ENCODE peak calls at places on chromosomes 16 and 17, in ten cellular contexts. I is renal cortical epithelial cell; P is trophoblast cell; E is NCI-H1417 treated with DMSO at 0.1 percent for 48 hours; F is ovary; Q is stimulated activated naive CD8-positive, alpha-beta T cell treated with anti-CD3 and anti-CD28 coated beads, Interleukin-15, amount 100 ng/mL, for 72 hours; N is activated CD4-positive, alpha-beta T cell treated with anti-CD3 and anti-CD28 coated beads for 1 hour; O is naive thymus-derived CD8-positive, alpha-beta T cell; D is fibroblast of pulmonary artery; T is NAMALWA. Y is an unnamed sample.

GRCh38 chr17:1592751-1593629 is 30.4 kb upstream of the PITPNA start:
- DNase-seq in I (no peak), P (no peak), E (no peak), F (no peak), Q (no peak), N (no peak), O (peak; percentile 49), D (no peak), T (peak; percentile 82), Y (no peak)

GRCh38 chr17:72151565-72152391 is 31.0 kb downstream of the SOX9 start:
- DNase-seq in I (peak; percentile 92), P (no peak), E (no peak), F (no peak), Q (no peak), N (no peak), O (no peak), D (peak; percentile 76), T (no peak), Y (peak; percentile 64)

GRCh38 chr16:46972429-46972970 is 974 bp downstream of the DNAJA2 start:
- DNase-seq in I (peak; percentile 36), P (peak; percentile 82), E (no peak), F (no peak), Q (peak; percentile 15), N (no peak), O (no peak), D (no peak), T (peak; percentile 64), Y (no peak)

GRCh38 chr17:57557363-57557762 is 187.7 kb downstream of the CCDC182 start:
- DNase-seq in I (no peak), P (no peak), E (no peak), F (no peak), Q (no peak), N (no peak), O (no peak), D (no peak), T (peak; percentile 27), Y (no peak)

GRCh38 chr17:81254955-81255717 is 16.0 kb downstream of the NDUFAF8 start:
- DNase-seq in I (peak; percentile 76), P (peak; percentile 33), E (peak; percentile 92), F (peak; percentile 92), Q (no peak), N (no peak), O (no peak), D (peak; percentile 79), T (no peak), Y (peak; percentile 81)

GRCh38 chr17:41894791-41895331 is 23.9 kb downstream of the ACLY start:
- DNase-seq in I (peak; percentile 92), P (peak; percentile 98), E (no peak), F (peak; percentile 43), Q (no peak), N (no peak), O (no peak), D (peak; percentile 66), T (no peak), Y (no peak)

GRCh38 chr17:78558181-78558850 is 18.9 kb downstream of the DNAH17 start:
- DNase-seq in I (no peak), P (peak; percentile 59), E (no peak), F (no peak), Q (peak; percentile 15), N (no peak), O (no peak), D (peak; percentile 28), T (peak; percentile 47), Y (no peak)

GRCh38 chr16:12271006-12271405 is 294.5 kb downstream of the SNX29 start:
- DNase-seq in I (peak; percentile 30), P (peak; percentile 62), E (no peak), F (no peak), Q (no peak), N (no peak), O (no peak), D (no peak), T (no peak), Y (no peak)

GRCh38 chr17:29116652-29117439 is 63.4 kb downstream of the MYO18A start:
- DNase-seq in I (peak; percentile 28), P (peak; percentile 82), E (no peak), F (peak; percentile 73), Q (peak; percentile 72), N (peak; percentile 67), O (peak; percentile 73), D (peak; percentile 72), T (peak; percentile 79), Y (peak; percentile 88)

GRCh38 chr17:52041123-52041617 is 117.3 kb downstream of the CA10 start:
- DNase-seq in I (no peak), P (no peak), E (peak; percentile 0), F (no peak), Q (no peak), N (no peak), O (no peak), D (no peak), T (no peak), Y (no peak)

GRCh38 chr16:14606102-14606501 is 24.0 kb downstream of the PARN start:
- DNase-seq in I (no peak), P (no peak), E (no peak), F (no peak), Q (no peak), N (no peak), O (no peak), D (no peak), T (peak; percentile 40), Y (no peak)

GRCh38 chr16:50265716-50266336 is 525 bp upstream of the ADCY7 start:
- DNase-seq in I (no peak), P (no peak), E (no peak), F (peak; percentile 31), Q (no peak), N (no peak), O (no peak), D (no peak), T (no peak), Y (peak; percentile 48)

GRCh38 chr16:85751665-85752501 is 987 bp upstream of the C16orf74 start:
- DNase-seq in I (no peak), P (no peak), E (no peak), F (no peak), Q (no peak), N (no peak), O (no peak), D (peak; percentile 37), T (peak; percentile 90), Y (no peak)

GRCh38 chr16:69889295-69889964 is 61.7 kb upstream of the CLEC18A start:
- DNase-seq in I (no peak), P (no peak), E (no peak), F (no peak), Q (no peak), N (no peak), O (no peak), D (no peak), T (no peak), Y (no peak)

GRCh38 chr16:51151435-51151950 is 423 bp upstream of the SALL1 start:
- DNase-seq in I (peak; percentile 73), P (no peak), E (no peak), F (peak; percentile 89), Q (no peak), N (no peak), O (no peak), D (peak; percentile 79), T (no peak), Y (no peak)

GRCh38 chr16:24044467-24044866 is 208.7 kb downstream of the PRKCB start:
- DNase-seq in I (no peak), P (no peak), E (no peak), F (no peak), Q (no peak), N (no peak), O (no peak), D (no peak), T (no peak), Y (no peak)

GRCh38 chr16:24976971-24977672 is 38.0 kb downstream of the ARHGAP17 start:
- DNase-seq in I (no peak), P (peak; percentile 94), E (no peak), F (no peak), Q (no peak), N (no peak), O (no peak), D (no peak), T (no peak), Y (no peak)

GRCh38 chr16:67562526-67562917 is at the start of gene CTCF:
- DNase-seq in I (peak; percentile 47), P (peak; percentile 77), E (peak; percentile 53), F (peak; percentile 90), Q (no peak), N (peak; percentile 78), O (peak; percentile 84), D (peak; percentile 83), T (peak; percentile 84), Y (peak; percentile 88)

GRCh38 chr16:81480856-81481821 is 36.5 kb downstream of the CMIP start:
- DNase-seq in I (peak; percentile 33), P (peak; percentile 44), E (no peak), F (no peak), Q (no peak), N (no peak), O (peak; percentile 49), D (peak; percentile 27), T (peak; percentile 91), Y (no peak)

GRCh38 chr17:66347661-66348604 is 45.5 kb downstream of the PRKCA start:
- DNase-seq in I (peak; percentile 27), P (no peak), E (no peak), F (no peak), Q (no peak), N (no peak), O (no peak), D (peak; percentile 38), T (no peak), Y (no peak)

GRCh38 chr17:32723310-32723955 is 153.5 kb downstream of the MYO1D start:
- DNase-seq in I (no peak), P (peak; percentile 33), E (no peak), F (no peak), Q (no peak), N (no peak), O (no peak), D (no peak), T (no peak), Y (no peak)

GRCh38 chr16:11315499-11315898 is 29.8 kb upstream of the RMI2 start:
- DNase-seq in I (peak; percentile 94), P (peak; percentile 73), E (no peak), F (peak; percentile 64), Q (no peak), N (no peak), O (no peak), D (peak; percentile 70), T (no peak), Y (no peak)

Y was measured in sciatic nerve.